ENCODE peak calls at places on chromosomes 7 and 10, in eight cellular contexts. X is BJ, R is GM12865, C is HFF-Myc, M is bronchial epithelial cell, H is AG04450, G is mammary epithelial cell, B is WTC11. L is an unnamed sample.

GRCh38 chr7:5586279-5586962 is 162.8 kb upstream of the TNRC18 start:
- DNase-seq in X (no peak), R (no peak), C (no peak), M (peak), H (no peak), G (no peak), B (no peak), L (no peak)

GRCh38 chr7:142384508-142384922 is 126.7 kb upstream of the PRSS58 start:
- DNase-seq in X (peak), R (no peak), C (peak), M (peak), H (no peak), G (peak), B (no peak), L (peak)

GRCh38 chr7:95470452-95470851 is 15.3 kb upstream of the ASB4 start:
- DNase-seq in X (no peak), R (peak), C (no peak), M (peak), H (no peak), G (peak), B (no peak), L (no peak)

GRCh38 chr10:80522756-80523363 is 14.8 kb upstream of the SH2D4B start:
- DNase-seq in X (no peak), R (peak), C (no peak), M (peak), H (no peak), G (peak), B (no peak), L (no peak)

GRCh38 chr10:128059266-128059850 is 66.9 kb downstream of the MKI67 start:
- DNase-seq in X (no peak), R (no peak), C (no peak), M (no peak), H (no peak), G (no peak), B (no peak), L (no peak)

GRCh38 chr10:99524736-99525380 is 7.9 kb upstream of the NKX2-3 start:
- DNase-seq in X (no peak), R (no peak), C (no peak), M (no peak), H (no peak), G (no peak), B (no peak), L (no peak)

GRCh38 chr10:131450220-131450765 is 138.8 kb upstream of the TCERG1L start:
- DNase-seq in X (no peak), R (no peak), C (no peak), M (no peak), H (no peak), G (no peak), B (no peak), L (no peak)

GRCh38 chr7:92266415-92267241 is 20.9 kb downstream of the ANKIB1 start:
- DNase-seq in X (no peak), R (no peak), C (no peak), M (peak), H (no peak), G (peak), B (no peak), L (no peak)

GRCh38 chr7:131546583-131547111 is 9.8 kb downstream of the PODXL start:
- DNase-seq in X (no peak), R (peak), C (no peak), M (no peak), H (no peak), G (no peak), B (peak), L (no peak)

GRCh38 chr10:11913184-11913641 is 90.1 kb downstream of the PROSER2 start:
- DNase-seq in X (no peak), R (no peak), C (no peak), M (no peak), H (no peak), G (no peak), B (no peak), L (no peak)

GRCh38 chr10:43255644-43256431 is 11.0 kb downstream of the RASGEF1A start:
- DNase-seq in X (no peak), R (peak), C (no peak), M (peak), H (no peak), G (no peak), B (peak), L (no peak)

GRCh38 chr10:30847199-30847598 is 184.5 kb downstream of the ZNF438 start:
- DNase-seq in X (no peak), R (no peak), C (no peak), M (no peak), H (no peak), G (no peak), B (no peak), L (no peak)
- TF ChIP-seq CTCF in X (no peak), R (no peak), C (no peak), M (no peak), H (no peak), G (no peak), B (no peak), L (no peak)

DNA sequence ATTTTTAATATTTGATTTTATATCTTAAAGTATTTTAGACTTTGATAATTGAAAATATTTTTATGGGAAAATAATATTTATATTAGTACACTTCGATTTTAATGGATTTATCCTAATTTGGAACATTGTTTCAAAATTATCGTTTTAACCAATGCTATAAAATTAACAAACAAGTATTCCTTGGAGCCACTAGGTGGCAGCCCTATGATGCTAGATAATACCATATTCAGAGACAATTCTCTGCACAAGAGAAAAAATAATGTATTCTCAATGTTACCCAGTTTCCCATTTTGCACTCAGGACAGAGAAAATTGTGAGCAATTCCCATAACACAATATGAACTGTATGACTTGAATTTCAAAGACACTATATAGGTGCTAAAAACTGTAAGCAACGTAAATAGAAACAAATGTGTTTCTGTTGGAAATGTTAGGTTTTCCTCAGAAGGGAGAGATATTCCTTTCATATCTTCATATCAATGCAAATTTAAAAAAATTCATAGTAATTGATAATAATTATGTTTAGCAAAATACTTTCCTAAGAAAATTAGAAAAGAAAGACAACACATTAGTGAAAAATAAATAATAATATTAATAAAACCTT is 237.8 kb downstream of the SEMA3E start:
- DNase-seq in X (peak), R (peak), C (peak), M (peak), H (peak), G (peak), B (no peak), L (peak)
- TF ChIP-seq CTCF in X (peak), R (peak), C (peak), M (peak), H (peak), G (peak), B (peak), L (peak)

GRCh38 chr7:3781607-3782006 is 480.6 kb downstream of the SDK1 start:
- DNase-seq in X (no peak), R (no peak), C (no peak), M (no peak), H (no peak), G (no peak), B (no peak), L (no peak)

GRCh38 chr7:3780016-3780415 is 479.0 kb downstream of the SDK1 start:
- DNase-seq in X (no peak), R (no peak), C (no peak), M (no peak), H (no peak), G (no peak), B (no peak), L (no peak)

GRCh38 chr7:3780525-3780924 is 479.5 kb downstream of the SDK1 start:
- DNase-seq in X (no peak), R (no peak), C (no peak), M (no peak), H (no peak), G (no peak), B (peak), L (no peak)
- TF ChIP-seq CTCF in X (no peak), R (no peak), C (no peak), M (no peak), H (no peak), G (no peak), B (no peak), L (no peak)

DNA sequence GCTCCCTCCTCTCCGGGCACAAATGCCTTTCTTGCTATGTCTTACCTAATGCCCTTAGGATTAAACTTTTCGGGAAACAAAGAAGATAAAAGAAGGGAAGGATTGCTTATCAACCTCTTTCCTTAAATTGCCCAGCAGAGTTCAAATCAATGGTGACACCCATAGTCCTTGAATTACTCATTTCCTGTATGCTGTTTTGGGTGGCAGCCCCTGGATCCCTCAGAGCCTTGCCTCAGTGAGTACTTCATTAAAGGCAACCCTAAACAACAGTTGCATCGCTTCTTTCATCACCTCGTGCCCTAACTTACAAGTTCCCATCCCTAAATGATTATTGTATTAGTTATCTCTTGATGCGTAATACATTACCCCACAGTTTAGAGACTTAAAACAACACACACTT is 31.6 kb upstream of the WAPL start:
- DNase-seq in X (no peak), R (no peak), C (no peak), M (no peak), H (no peak), G (no peak), B (no peak), L (no peak)
- TF ChIP-seq CTCF in X (no peak), R (no peak), C (no peak), M (no peak), H (no peak), G (no peak), B (no peak), L (no peak)

DNA sequence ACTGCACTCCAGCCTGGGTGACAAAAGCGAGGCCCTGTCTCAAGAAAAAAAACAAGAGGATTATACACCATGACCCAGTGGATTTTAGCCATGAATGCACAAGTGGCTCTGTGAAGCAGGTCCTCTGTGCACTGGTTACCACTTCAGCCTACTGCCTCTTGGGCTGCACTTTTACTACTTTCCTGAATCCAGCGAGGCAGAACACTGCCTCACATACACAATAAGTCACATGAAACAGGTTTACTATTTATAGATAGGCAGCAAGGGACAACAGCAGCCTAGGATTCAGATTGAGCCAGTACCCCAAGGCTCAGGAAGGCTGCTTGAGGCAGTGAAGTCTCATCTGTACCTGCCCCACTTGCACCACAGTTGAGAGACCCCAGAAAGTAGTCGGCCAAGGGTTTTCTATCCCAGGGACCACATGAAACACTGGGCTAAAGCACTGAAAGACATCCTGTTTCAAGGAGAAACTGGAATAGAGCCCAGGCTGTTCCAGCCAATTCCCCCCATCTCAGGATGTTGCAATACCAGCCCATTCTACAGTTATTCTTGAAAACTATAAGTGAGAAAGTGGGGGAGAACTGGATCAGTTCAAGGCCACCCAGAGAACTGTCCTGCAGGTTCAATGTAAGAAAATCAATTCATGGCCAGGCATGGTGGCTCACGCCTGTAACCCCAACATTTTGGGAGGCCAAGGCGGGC is 10.3 kb upstream of the OGDH start:
- DNase-seq in X (no peak), R (no peak), C (no peak), M (no peak), H (no peak), G (no peak), B (no peak), L (no peak)
- TF ChIP-seq CTCF in X (no peak), R (no peak), C (no peak), M (no peak), H (no peak), G (no peak), B (no peak), L (no peak)

DNA sequence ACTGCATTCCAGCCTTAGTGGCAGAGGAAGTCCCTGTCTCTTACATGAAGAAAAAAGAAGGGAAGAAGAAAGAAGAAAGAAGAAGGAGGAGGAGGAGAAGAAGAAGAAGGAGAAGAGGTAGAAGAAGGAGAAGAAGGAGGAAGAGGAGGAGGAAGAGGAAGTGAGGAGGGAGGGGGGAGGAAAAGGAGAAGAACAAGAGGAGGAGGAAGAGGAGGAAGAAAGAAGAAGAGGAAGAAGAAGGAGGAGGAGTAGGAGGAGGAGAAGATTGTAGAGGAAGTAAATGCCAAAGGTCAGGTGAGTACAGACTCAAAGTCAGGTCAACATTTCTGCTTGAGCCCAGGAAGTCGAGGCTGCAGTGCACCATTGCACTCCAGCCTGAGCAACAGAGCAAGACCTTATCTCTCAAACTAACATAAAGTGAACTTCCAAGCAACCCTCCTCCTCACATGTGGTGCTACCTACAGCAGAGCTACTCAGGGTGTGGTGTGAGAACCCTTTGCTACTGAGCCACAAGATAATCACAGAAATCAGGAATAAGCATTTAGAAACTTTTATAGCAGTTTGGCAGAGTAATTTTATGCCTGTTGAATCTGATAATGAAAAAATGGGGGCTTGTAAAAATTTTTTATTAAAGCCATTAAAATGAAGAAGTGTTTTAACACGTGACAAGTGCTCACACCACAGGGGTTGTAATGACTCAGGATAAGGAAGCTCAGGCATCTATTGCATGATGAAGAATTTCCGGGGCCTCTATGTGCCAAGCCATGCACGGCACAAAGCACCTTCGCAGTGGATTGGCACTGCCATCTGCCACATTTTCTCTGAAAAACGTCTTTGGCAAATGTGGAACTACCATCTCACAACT is 224.9 kb upstream of the AUTS2 start:
- DNase-seq in X (no peak), R (peak), C (no peak), M (no peak), H (no peak), G (no peak), B (no peak), L (no peak)
- TF ChIP-seq CTCF in X (no peak), R (no peak), C (no peak), M (no peak), H (no peak), G (no peak), B (no peak), L (no peak)

GRCh38 chr7:121447939-121448338 is 51.8 kb upstream of the FAM3C start:
- DNase-seq in X (no peak), R (no peak), C (no peak), M (no peak), H (no peak), G (no peak), B (no peak), L (no peak)

GRCh38 chr7:121450631-121451030 is 54.5 kb upstream of the FAM3C start:
- DNase-seq in X (no peak), R (no peak), C (no peak), M (no peak), H (no peak), G (no peak), B (no peak), L (no peak)

GRCh38 chr7:121448429-121448828 is 52.3 kb upstream of the FAM3C start:
- DNase-seq in X (no peak), R (no peak), C (no peak), M (no peak), H (no peak), G (no peak), B (no peak), L (no peak)

GRCh38 chr7:121449735-121450134 is 53.6 kb upstream of the FAM3C start:
- DNase-seq in X (no peak), R (no peak), C (no peak), M (no peak), H (no peak), G (no peak), B (no peak), L (no peak)

DNA sequence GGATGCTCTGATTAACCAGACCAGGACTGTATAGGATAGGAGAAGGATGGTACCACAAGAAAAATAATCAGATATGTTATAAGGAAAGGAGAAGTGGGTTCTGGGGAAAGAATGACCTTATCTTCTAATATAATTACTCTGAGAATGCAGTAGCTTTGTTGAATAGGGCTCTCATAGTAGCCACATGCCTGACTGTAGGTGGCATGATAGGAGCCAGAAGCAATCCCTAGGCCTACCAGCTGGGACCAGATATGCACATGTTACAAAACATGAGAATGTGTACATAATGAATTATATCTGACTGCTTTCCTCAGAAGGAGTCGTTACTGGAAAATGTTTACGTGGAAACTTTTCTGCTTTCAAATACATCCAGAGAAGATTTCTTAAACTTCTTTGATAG is 53.2 kb upstream of the FAM3C start:
- DNase-seq in X (no peak), R (no peak), C (no peak), M (peak), H (no peak), G (no peak), B (no peak), L (peak)
- TF ChIP-seq CTCF in X (no peak), R (no peak), C (peak), M (peak), H (peak), G (no peak), B (no peak), L (no peak)

GRCh38 chr10:85788570-85788969 is 578.0 kb downstream of the GRID1 start:
- DNase-seq in X (no peak), R (no peak), C (no peak), M (no peak), H (no peak), G (no peak), B (no peak), L (no peak)

GRCh38 chr10:85784792-85785191 is 581.8 kb downstream of the GRID1 start:
- DNase-seq in X (no peak), R (no peak), C (no peak), M (no peak), H (no peak), G (no peak), B (no peak), L (no peak)

GRCh38 chr10:85789125-85789524 is 577.5 kb downstream of the GRID1 start:
- DNase-seq in X (no peak), R (no peak), C (no peak), M (no peak), H (no peak), G (no peak), B (no peak), L (no peak)

GRCh38 chr10:85787393-85787792 is 579.2 kb downstream of the GRID1 start:
- DNase-seq in X (no peak), R (no peak), C (no peak), M (no peak), H (no peak), G (no peak), B (no peak), L (no peak)

DNA sequence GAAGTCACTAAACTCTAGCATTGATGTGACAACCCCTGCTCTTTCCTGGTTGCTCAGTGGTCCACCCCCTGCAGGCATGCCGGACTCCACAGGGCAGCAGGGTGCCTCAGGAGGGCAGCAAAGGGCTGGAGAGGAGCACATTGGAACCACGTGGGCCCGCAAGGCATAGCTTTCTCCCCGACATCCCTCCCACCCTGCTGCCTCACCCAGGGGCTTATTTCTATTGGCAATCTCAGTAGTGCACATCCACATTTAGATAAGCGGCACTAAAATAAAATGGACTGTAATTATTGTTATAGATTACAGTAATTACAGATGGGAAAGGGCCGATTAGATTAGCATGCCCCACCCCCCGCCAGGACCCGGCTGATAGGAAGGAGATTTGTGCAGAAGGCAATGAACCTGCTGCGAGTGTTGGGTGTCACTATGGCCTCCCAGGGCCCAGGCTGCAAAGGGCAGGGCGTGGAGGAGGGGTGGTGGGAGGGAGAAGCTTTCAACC is 580.1 kb downstream of the GRID1 start:
- DNase-seq in X (no peak), R (peak), C (no peak), M (peak), H (no peak), G (no peak), B (peak), L (no peak)
- TF ChIP-seq CTCF in X (no peak), R (peak), C (no peak), M (peak), H (no peak), G (no peak), B (no peak), L (no peak)

GRCh38 chr10:47269294-47269693 is 30.7 kb upstream of the GDF10 start:
- DNase-seq in X (no peak), R (no peak), C (no peak), M (no peak), H (no peak), G (no peak), B (no peak), L (no peak)
- TF ChIP-seq CTCF in X (no peak), R (no peak), C (peak), M (no peak), H (peak), G (no peak), B (no peak), L (peak)

GRCh38 chr10:46220872-46221538 is 65.8 kb upstream of the ANTXRL start:
- DNase-seq in X (no peak), R (no peak), C (no peak), M (no peak), H (no peak), G (no peak), B (no peak), L (no peak)
- TF ChIP-seq CTCF in X (no peak), R (no peak), C (no peak), M (no peak), H (no peak), G (no peak), B (no peak), L (peak)

L was measured in HFFc6.